ENCODE peak calls at places on chromosomes 4 and X, in ten cellular contexts. One of them, this sample, is unnamed.

GRCh38 chr4:22678851-22679517 is 13.8 kb upstream of the GBA3 start:
- DNase-seq in fibroblast of the aortic adventitia: peak; percentile 7
- DNase-seq in GM13976: no peak
- DNase-seq in MCF 10A: no peak
- DNase-seq in H9: no peak
- DNase-seq in progenitor cell of endocrine pancreas: no peak
- DNase-seq in activated B cell treated with CpG ODN at 0.5 μM for 24 hours: no peak
- DNase-seq in fibroblast of pulmonary artery: no peak
- DNase-seq in GM10248: no peak
- DNase-seq in BJ: no peak
- DNase-seq in this sample: no peak

GRCh38 chr4:157004279-157005161 is 32.9 kb upstream of the PDGFC start:
- DNase-seq in MCF 10A: peak; percentile 76
- DNase-seq in BJ: no peak
- DNase-seq in GM10248: no peak
- DNase-seq in progenitor cell of endocrine pancreas: no peak
- DNase-seq in H9: no peak
- DNase-seq in activated B cell treated with CpG ODN at 0.5 μM for 24 hours: no peak
- DNase-seq in GM13976: no peak
- DNase-seq in fibroblast of pulmonary artery: peak; percentile 79
- DNase-seq in fibroblast of the aortic adventitia: peak; percentile 22
- DNase-seq in this sample: no peak

GRCh38 chr4:63742882-63743281 is 666.4 kb downstream of the TECRL start:
- DNase-seq in GM10248: no peak
- DNase-seq in activated B cell treated with CpG ODN at 0.5 μM for 24 hours: no peak
- DNase-seq in fibroblast of the aortic adventitia: no peak
- DNase-seq in MCF 10A: no peak
- DNase-seq in BJ: no peak
- DNase-seq in fibroblast of pulmonary artery: no peak
- DNase-seq in GM13976: no peak
- DNase-seq in H9: no peak
- DNase-seq in progenitor cell of endocrine pancreas: no peak
- DNase-seq in this sample: no peak

GRCh38 chrX:151902813-151903591 is 9.7 kb upstream of the MAGEA4 start:
- DNase-seq in activated B cell treated with CpG ODN at 0.5 μM for 24 hours: no peak
- DNase-seq in GM10248: no peak
- DNase-seq in H9: no peak
- DNase-seq in fibroblast of the aortic adventitia: peak; percentile 87
- DNase-seq in GM13976: no peak
- DNase-seq in fibroblast of pulmonary artery: peak; percentile 87
- DNase-seq in progenitor cell of endocrine pancreas: no peak
- DNase-seq in BJ: peak; percentile 74
- DNase-seq in MCF 10A: peak; percentile 88
- DNase-seq in this sample: no peak

GRCh38 chr4:77695769-77696168 is 90.1 kb downstream of the CXCL13 start:
- DNase-seq in fibroblast of pulmonary artery: peak; percentile 94
- DNase-seq in progenitor cell of endocrine pancreas: no peak
- DNase-seq in H9: no peak
- DNase-seq in fibroblast of the aortic adventitia: peak; percentile 91
- DNase-seq in GM10248: no peak
- DNase-seq in BJ: peak; percentile 73
- DNase-seq in GM13976: no peak
- DNase-seq in activated B cell treated with CpG ODN at 0.5 μM for 24 hours: no peak
- DNase-seq in MCF 10A: peak; percentile 94
- DNase-seq in this sample: no peak

GRCh38 chr4:7939377-7940108 is at the start of gene AFAP1:
- DNase-seq in H9: peak; percentile 92
- DNase-seq in fibroblast of the aortic adventitia: peak; percentile 78
- DNase-seq in fibroblast of pulmonary artery: peak; percentile 86
- DNase-seq in BJ: peak; percentile 29
- DNase-seq in activated B cell treated with CpG ODN at 0.5 μM for 24 hours: peak; percentile 51
- DNase-seq in GM13976: peak; percentile 97
- DNase-seq in GM10248: peak; percentile 97
- DNase-seq in progenitor cell of endocrine pancreas: peak; percentile 90
- DNase-seq in MCF 10A: peak; percentile 86
- DNase-seq in this sample: peak; percentile 81

GRCh38 chr4:87911252-87911774 is 64.2 kb upstream of the SPP1 start:
- DNase-seq in activated B cell treated with CpG ODN at 0.5 μM for 24 hours: no peak
- DNase-seq in GM13976: no peak
- DNase-seq in progenitor cell of endocrine pancreas: no peak
- DNase-seq in fibroblast of the aortic adventitia: peak; percentile 7
- DNase-seq in fibroblast of pulmonary artery: peak; percentile 10
- DNase-seq in GM10248: no peak
- DNase-seq in MCF 10A: no peak
- DNase-seq in H9: no peak
- DNase-seq in BJ: no peak
- DNase-seq in this sample: no peak

GRCh38 chrX:39946822-39947221 is 150.9 kb downstream of the BCOR start:
- DNase-seq in progenitor cell of endocrine pancreas: no peak
- DNase-seq in H9: no peak
- DNase-seq in GM13976: no peak
- DNase-seq in fibroblast of pulmonary artery: peak; percentile 29
- DNase-seq in BJ: no peak
- DNase-seq in activated B cell treated with CpG ODN at 0.5 μM for 24 hours: no peak
- DNase-seq in GM10248: no peak
- DNase-seq in fibroblast of the aortic adventitia: peak; percentile 16
- DNase-seq in MCF 10A: no peak
- DNase-seq in this sample: no peak

GRCh38 chr4:67030636-67031035 is 514.7 kb downstream of the CENPC start:
- DNase-seq in fibroblast of the aortic adventitia: no peak
- DNase-seq in GM10248: no peak
- DNase-seq in BJ: no peak
- DNase-seq in fibroblast of pulmonary artery: peak; percentile 56
- DNase-seq in H9: no peak
- DNase-seq in MCF 10A: no peak
- DNase-seq in GM13976: no peak
- DNase-seq in progenitor cell of endocrine pancreas: no peak
- DNase-seq in activated B cell treated with CpG ODN at 0.5 μM for 24 hours: no peak
- DNase-seq in this sample: no peak

GRCh38 chr4:177367336-177367735 is 57.7 kb downstream of the NEIL3 start:
- DNase-seq in BJ: no peak
- DNase-seq in GM13976: no peak
- DNase-seq in GM10248: no peak
- DNase-seq in H9: peak; percentile 55
- DNase-seq in activated B cell treated with CpG ODN at 0.5 μM for 24 hours: no peak
- DNase-seq in MCF 10A: peak; percentile 13
- DNase-seq in fibroblast of the aortic adventitia: peak; percentile 28
- DNase-seq in progenitor cell of endocrine pancreas: no peak
- DNase-seq in fibroblast of pulmonary artery: peak; percentile 37
- DNase-seq in this sample: no peak

GRCh38 chr4:34289489-34289888 is 1954.8 kb downstream of the ARAP2 start:
- DNase-seq in GM13976: no peak
- DNase-seq in fibroblast of the aortic adventitia: peak; percentile 18
- DNase-seq in progenitor cell of endocrine pancreas: no peak
- DNase-seq in fibroblast of pulmonary artery: no peak
- DNase-seq in activated B cell treated with CpG ODN at 0.5 μM for 24 hours: no peak
- DNase-seq in H9: no peak
- DNase-seq in GM10248: no peak
- DNase-seq in BJ: no peak
- DNase-seq in MCF 10A: no peak
- DNase-seq in this sample: no peak

GRCh38 chr4:94827481-94828110 is 69.8 kb downstream of the BMPR1B start:
- DNase-seq in MCF 10A: peak; percentile 86
- DNase-seq in H9: no peak
- DNase-seq in GM10248: no peak
- DNase-seq in activated B cell treated with CpG ODN at 0.5 μM for 24 hours: no peak
- DNase-seq in BJ: peak; percentile 37
- DNase-seq in fibroblast of pulmonary artery: peak; percentile 68
- DNase-seq in progenitor cell of endocrine pancreas: no peak
- DNase-seq in fibroblast of the aortic adventitia: peak; percentile 75
- DNase-seq in GM13976: no peak
- DNase-seq in this sample: no peak

GRCh38 chrX:140504371-140505324 is at the start of gene SOX3:
- DNase-seq in GM13976: peak; percentile 10
- DNase-seq in MCF 10A: no peak
- DNase-seq in GM10248: no peak
- DNase-seq in fibroblast of pulmonary artery: no peak
- DNase-seq in fibroblast of the aortic adventitia: no peak
- DNase-seq in BJ: no peak
- DNase-seq in progenitor cell of endocrine pancreas: no peak
- DNase-seq in activated B cell treated with CpG ODN at 0.5 μM for 24 hours: no peak
- DNase-seq in H9: peak; percentile 80
- DNase-seq in this sample: no peak

GRCh38 chr4:52535793-52536192 is 123.3 kb downstream of the USP46 start:
- DNase-seq in activated B cell treated with CpG ODN at 0.5 μM for 24 hours: no peak
- DNase-seq in GM10248: no peak
- DNase-seq in MCF 10A: no peak
- DNase-seq in GM13976: no peak
- DNase-seq in progenitor cell of endocrine pancreas: no peak
- DNase-seq in H9: no peak
- DNase-seq in fibroblast of pulmonary artery: no peak
- DNase-seq in BJ: no peak
- DNase-seq in fibroblast of the aortic adventitia: no peak
- DNase-seq in this sample: no peak

DNA sequence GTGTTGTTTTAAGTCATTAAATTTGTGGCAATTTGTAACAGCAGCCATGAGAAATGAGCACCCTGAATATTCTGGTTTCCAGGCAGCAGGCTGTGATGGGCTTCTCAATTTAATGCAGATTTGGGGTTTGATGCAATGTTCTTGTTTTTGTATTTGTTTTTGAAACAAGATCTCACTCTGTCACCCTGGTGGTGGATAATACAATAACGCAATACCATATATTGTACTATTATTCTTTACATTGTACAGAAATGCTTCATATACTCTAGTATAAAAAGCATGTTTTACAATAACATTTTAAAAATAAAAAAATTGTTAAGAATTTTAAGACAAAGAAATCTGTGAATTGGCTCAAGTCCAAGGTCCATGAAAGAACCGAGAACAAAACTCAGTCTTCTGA is 129.1 kb downstream of the USP46 start:
- DNase-seq in GM10248: no peak
- DNase-seq in fibroblast of the aortic adventitia: no peak
- DNase-seq in MCF 10A: no peak
- DNase-seq in progenitor cell of endocrine pancreas: no peak
- DNase-seq in BJ: no peak
- DNase-seq in activated B cell treated with CpG ODN at 0.5 μM for 24 hours: no peak
- DNase-seq in H9: no peak
- DNase-seq in fibroblast of pulmonary artery: no peak
- DNase-seq in GM13976: no peak
- DNase-seq in this sample: no peak
- TF ChIP-seq CTCF in GM10248: no peak
- TF ChIP-seq CTCF in fibroblast of the aortic adventitia: no peak
- TF ChIP-seq CTCF in MCF 10A: no peak
- TF ChIP-seq CTCF in progenitor cell of endocrine pancreas: peak; percentile 13
- TF ChIP-seq CTCF in BJ: no peak
- TF ChIP-seq CTCF in activated B cell treated with CpG ODN at 0.5 μM for 24 hours: no peak
- TF ChIP-seq CTCF in H9: peak; percentile 23
- TF ChIP-seq CTCF in fibroblast of pulmonary artery: no peak
- TF ChIP-seq CTCF in GM13976: no peak
- TF ChIP-seq CTCF in this sample: no peak

DNA sequence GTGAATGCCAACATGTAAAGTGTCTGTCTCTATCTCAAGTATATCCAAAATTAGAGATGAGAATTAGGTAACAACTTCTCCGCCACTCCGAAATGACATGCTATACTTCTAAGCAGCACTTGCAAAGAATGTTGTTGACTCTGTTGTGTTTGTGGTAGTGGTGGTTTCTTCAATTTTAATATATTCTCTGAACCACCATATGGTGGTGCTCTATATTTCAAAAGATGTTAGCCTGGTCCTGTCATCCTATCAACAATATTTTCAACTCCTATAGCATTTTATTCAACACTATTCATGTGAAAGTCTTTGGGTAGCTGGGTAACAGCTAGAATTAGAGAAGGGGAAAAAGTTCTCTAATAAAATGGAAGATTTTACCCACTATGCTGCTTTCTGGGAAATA is 1622.8 kb upstream of the IGFBP7 start:
- DNase-seq in GM13976: no peak
- DNase-seq in fibroblast of pulmonary artery: no peak
- DNase-seq in H9: no peak
- DNase-seq in GM10248: no peak
- DNase-seq in progenitor cell of endocrine pancreas: no peak
- DNase-seq in MCF 10A: peak; percentile 15
- DNase-seq in BJ: no peak
- DNase-seq in activated B cell treated with CpG ODN at 0.5 μM for 24 hours: no peak
- DNase-seq in fibroblast of the aortic adventitia: no peak
- DNase-seq in this sample: no peak
- TF ChIP-seq CTCF in GM13976: no peak
- TF ChIP-seq CTCF in fibroblast of pulmonary artery: no peak
- TF ChIP-seq CTCF in H9: peak; percentile 31
- TF ChIP-seq CTCF in GM10248: no peak
- TF ChIP-seq CTCF in progenitor cell of endocrine pancreas: peak; percentile 8
- TF ChIP-seq CTCF in MCF 10A: peak; percentile 7
- TF ChIP-seq CTCF in BJ: no peak
- TF ChIP-seq CTCF in activated B cell treated with CpG ODN at 0.5 μM for 24 hours: no peak
- TF ChIP-seq CTCF in fibroblast of the aortic adventitia: no peak
- TF ChIP-seq CTCF in this sample: no peak

DNA sequence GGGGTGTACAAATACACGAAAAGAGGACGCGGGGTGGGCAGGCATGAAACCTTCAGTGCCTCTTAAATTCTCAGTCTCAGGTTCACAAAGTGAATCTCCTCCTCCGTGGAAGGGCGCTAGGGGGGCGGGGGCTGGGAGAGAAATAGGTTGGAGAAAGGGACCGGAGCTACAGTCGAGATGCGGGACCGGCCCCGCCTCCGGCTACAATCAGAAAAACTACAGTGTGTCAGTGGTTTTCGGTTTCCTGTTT is 3.4 kb downstream of the MAML3 start:
- DNase-seq in fibroblast of pulmonary artery: no peak
- DNase-seq in BJ: no peak
- DNase-seq in GM13976: no peak
- DNase-seq in fibroblast of the aortic adventitia: no peak
- DNase-seq in GM10248: no peak
- DNase-seq in MCF 10A: no peak
- DNase-seq in H9: no peak
- DNase-seq in activated B cell treated with CpG ODN at 0.5 μM for 24 hours: no peak
- DNase-seq in progenitor cell of endocrine pancreas: no peak
- DNase-seq in this sample: no peak
- TF ChIP-seq CTCF in fibroblast of pulmonary artery: no peak
- TF ChIP-seq CTCF in BJ: no peak
- TF ChIP-seq CTCF in GM13976: no peak
- TF ChIP-seq CTCF in fibroblast of the aortic adventitia: no peak
- TF ChIP-seq CTCF in GM10248: no peak
- TF ChIP-seq CTCF in MCF 10A: no peak
- TF ChIP-seq CTCF in H9: no peak
- TF ChIP-seq CTCF in activated B cell treated with CpG ODN at 0.5 μM for 24 hours: no peak
- TF ChIP-seq CTCF in progenitor cell of endocrine pancreas: no peak
- TF ChIP-seq CTCF in this sample: no peak

GRCh38 chr4:15690020-15690809 is 8.6 kb downstream of the FAM200B start:
- DNase-seq in activated B cell treated with CpG ODN at 0.5 μM for 24 hours: no peak
- DNase-seq in fibroblast of the aortic adventitia: peak; percentile 98
- DNase-seq in H9: no peak
- DNase-seq in GM10248: no peak
- DNase-seq in fibroblast of pulmonary artery: peak; percentile 97
- DNase-seq in GM13976: no peak
- DNase-seq in progenitor cell of endocrine pancreas: no peak
- DNase-seq in MCF 10A: peak; percentile 70
- DNase-seq in BJ: peak; percentile 78
- DNase-seq in this sample: no peak
- TF ChIP-seq CTCF in activated B cell treated with CpG ODN at 0.5 μM for 24 hours: no peak
- TF ChIP-seq CTCF in fibroblast of the aortic adventitia: no peak
- TF ChIP-seq CTCF in H9: no peak
- TF ChIP-seq CTCF in GM10248: no peak
- TF ChIP-seq CTCF in fibroblast of pulmonary artery: no peak
- TF ChIP-seq CTCF in GM13976: no peak
- TF ChIP-seq CTCF in progenitor cell of endocrine pancreas: no peak
- TF ChIP-seq CTCF in MCF 10A: no peak
- TF ChIP-seq CTCF in BJ: no peak
- TF ChIP-seq CTCF in this sample: no peak

GRCh38 chrX:93538575-93538974 is 134.8 kb downstream of the NAP1L3 start:
- DNase-seq in activated B cell treated with CpG ODN at 0.5 μM for 24 hours: no peak
- DNase-seq in fibroblast of pulmonary artery: no peak
- DNase-seq in GM13976: no peak
- DNase-seq in GM10248: peak; percentile 5
- DNase-seq in fibroblast of the aortic adventitia: no peak
- DNase-seq in progenitor cell of endocrine pancreas: no peak
- DNase-seq in BJ: no peak
- DNase-seq in H9: no peak
- DNase-seq in MCF 10A: peak; percentile 17
- DNase-seq in this sample: no peak
- TF ChIP-seq CTCF in activated B cell treated with CpG ODN at 0.5 μM for 24 hours: no peak
- TF ChIP-seq CTCF in fibroblast of pulmonary artery: no peak
- TF ChIP-seq CTCF in GM13976: no peak
- TF ChIP-seq CTCF in GM10248: no peak
- TF ChIP-seq CTCF in fibroblast of the aortic adventitia: peak; percentile 19
- TF ChIP-seq CTCF in progenitor cell of endocrine pancreas: peak; percentile 79
- TF ChIP-seq CTCF in BJ: no peak
- TF ChIP-seq CTCF in H9: peak; percentile 83
- TF ChIP-seq CTCF in MCF 10A: peak; percentile 51
- TF ChIP-seq CTCF in this sample: no peak